ENCODE peak calls at places on chromosomes 11 and 22, in four cellular contexts. One of them, this sample, is unnamed.

GRCh38 chr11:117995472-117995871 is 9.3 kb downstream of the IL10RA start:
- DNase-seq in K562: no peak
- DNase-seq in HepG2: no peak
- DNase-seq in WTC11: no peak
- DNase-seq in this sample: no peak

GRCh38 chr11:57179701-57180100 is 2.1 kb upstream of the LRRC55 start:
- DNase-seq in K562: no peak
- DNase-seq in HepG2: no peak
- DNase-seq in WTC11: no peak
- DNase-seq in this sample: no peak

GRCh38 chr11:69362315-69362714 is 68.4 kb downstream of the MYEOV start:
- DNase-seq in K562: no peak
- DNase-seq in HepG2: no peak
- DNase-seq in WTC11: no peak
- DNase-seq in this sample: no peak

GRCh38 chr22:17945851-17946690 is 78.3 kb downstream of the MICAL3 start:
- DNase-seq in K562: no peak
- DNase-seq in HepG2: no peak
- DNase-seq in WTC11: no peak
- DNase-seq in this sample: no peak

GRCh38 chr11:120784566-120785251 is 239.2 kb upstream of the TBCEL start:
- DNase-seq in K562: no peak
- DNase-seq in HepG2: no peak
- DNase-seq in WTC11: no peak
- DNase-seq in this sample: no peak

GRCh38 chr11:4921796-4922195 is 2.3 kb downstream of the OR51G1 start:
- DNase-seq in K562: no peak
- DNase-seq in HepG2: no peak
- DNase-seq in WTC11: no peak
- DNase-seq in this sample: no peak

GRCh38 chr22:39439170-39439569 is 17.6 kb upstream of the MGAT3 start:
- DNase-seq in K562: peak
- DNase-seq in HepG2: peak
- DNase-seq in WTC11: no peak
- DNase-seq in this sample: no peak

GRCh38 chr22:31340765-31341247 is 5.3 kb downstream of the PATZ1 start:
- DNase-seq in K562: no peak
- DNase-seq in HepG2: no peak
- DNase-seq in WTC11: no peak
- DNase-seq in this sample: no peak

GRCh38 chr11:133355095-133355494 is 177.2 kb downstream of the OPCML start:
- DNase-seq in K562: no peak
- DNase-seq in HepG2: no peak
- DNase-seq in WTC11: no peak
- DNase-seq in this sample: no peak

GRCh38 chr22:20628081-20628939 is 120.9 kb downstream of the MED15 start:
- DNase-seq in K562: no peak
- DNase-seq in HepG2: no peak
- DNase-seq in WTC11: no peak
- DNase-seq in this sample: no peak

GRCh38 chr11:34052608-34053160 is 1.2 kb downstream of the CAPRIN1 start:
- DNase-seq in K562: peak
- DNase-seq in HepG2: no peak
- DNase-seq in WTC11: no peak
- DNase-seq in this sample: peak

GRCh38 chr11:96481204-96481603 is 91.4 kb downstream of the JRKL start:
- DNase-seq in K562: no peak
- DNase-seq in HepG2: no peak
- DNase-seq in WTC11: no peak
- DNase-seq in this sample: no peak

GRCh38 chr11:64771861-64772260 is 6.5 kb downstream of the SF1 start:
- DNase-seq in K562: no peak
- DNase-seq in HepG2: no peak
- DNase-seq in WTC11: no peak
- DNase-seq in this sample: no peak

GRCh38 chr11:27720277-27720830 is 20.1 kb upstream of the BDNF start:
- DNase-seq in K562: peak
- DNase-seq in HepG2: no peak
- DNase-seq in WTC11: peak
- DNase-seq in this sample: peak

GRCh38 chr22:43197271-43197941 is 10.5 kb upstream of the TTLL12 start:
- DNase-seq in K562: no peak
- DNase-seq in HepG2: no peak
- DNase-seq in WTC11: no peak
- DNase-seq in this sample: no peak

GRCh38 chr22:27207907-27208306 is 550.5 kb downstream of the MIAT start:
- DNase-seq in K562: no peak
- DNase-seq in HepG2: no peak
- DNase-seq in WTC11: no peak
- DNase-seq in this sample: no peak

GRCh38 chr11:101127348-101127698 is 2.3 kb downstream of the PGR start:
- DNase-seq in K562: peak
- DNase-seq in HepG2: no peak
- DNase-seq in WTC11: peak
- DNase-seq in this sample: peak

GRCh38 chr11:86931965-86932332 is 23.2 kb downstream of the FZD4 start:
- DNase-seq in K562: peak
- DNase-seq in HepG2: no peak
- DNase-seq in WTC11: no peak
- DNase-seq in this sample: no peak

GRCh38 chr22:24990344-24990905 is 37.9 kb downstream of the KIAA1671 start:
- DNase-seq in K562: no peak
- DNase-seq in HepG2: no peak
- DNase-seq in WTC11: no peak
- DNase-seq in this sample: no peak

GRCh38 chr11:66037327-66037726 is 11.0 kb upstream of the CATSPER1 start:
- DNase-seq in K562: no peak
- DNase-seq in HepG2: no peak
- DNase-seq in WTC11: no peak
- DNase-seq in this sample: no peak

GRCh38 chr22:42883121-42883520 is 26.0 kb upstream of the ARFGAP3 start:
- DNase-seq in K562: no peak
- DNase-seq in HepG2: no peak
- DNase-seq in WTC11: no peak
- DNase-seq in this sample: no peak

GRCh38 chr11:61377461-61378160 is 14.8 kb upstream of the TMEM216 start:
- DNase-seq in K562: no peak
- DNase-seq in HepG2: no peak
- DNase-seq in WTC11: no peak
- DNase-seq in this sample: no peak

GRCh38 chr11:122754028-122754427 is 84.3 kb upstream of the CRTAM start:
- DNase-seq in K562: no peak
- DNase-seq in HepG2: no peak
- DNase-seq in WTC11: no peak
- DNase-seq in this sample: no peak

GRCh38 chr11:17699157-17700114 is 19.9 kb upstream of the MYOD1 start:
- DNase-seq in K562: peak
- DNase-seq in HepG2: no peak
- DNase-seq in WTC11: no peak
- DNase-seq in this sample: no peak

GRCh38 chr11:94325681-94326080 is 21.3 kb downstream of the IZUMO1R start:
- DNase-seq in K562: peak
- DNase-seq in HepG2: peak
- DNase-seq in WTC11: peak
- DNase-seq in this sample: peak

GRCh38 chr22:49143812-49144211 is 683.9 kb downstream of the BRD1 start:
- DNase-seq in K562: no peak
- DNase-seq in HepG2: no peak
- DNase-seq in WTC11: no peak
- DNase-seq in this sample: no peak

GRCh38 chr22:42188808-42189447 is 58.3 kb upstream of the CYP2D6 start:
- DNase-seq in K562: no peak
- DNase-seq in HepG2: no peak
- DNase-seq in WTC11: no peak
- DNase-seq in this sample: no peak

GRCh38 chr22:43446881-43447280 is 35.1 kb downstream of the MPPED1 start:
- DNase-seq in K562: no peak
- DNase-seq in HepG2: no peak
- DNase-seq in WTC11: no peak
- DNase-seq in this sample: no peak

GRCh38 chr11:117483372-117483771 is 155.7 kb downstream of the CEP164 start:
- DNase-seq in K562: no peak
- DNase-seq in HepG2: no peak
- DNase-seq in WTC11: no peak
- DNase-seq in this sample: no peak

GRCh38 chr11:24760681-24761080 is 263.8 kb downstream of the LUZP2 start:
- DNase-seq in K562: no peak
- DNase-seq in HepG2: no peak
- DNase-seq in WTC11: no peak
- DNase-seq in this sample: no peak

GRCh38 chr11:32809313-32809712 is 14.9 kb upstream of the CCDC73 start:
- DNase-seq in K562: peak
- DNase-seq in HepG2: peak
- DNase-seq in WTC11: peak
- DNase-seq in this sample: peak

GRCh38 chr11:121494355-121495099 is 41.8 kb upstream of the SORL1-AS1 start:
- DNase-seq in K562: no peak
- DNase-seq in HepG2: no peak
- DNase-seq in WTC11: no peak
- DNase-seq in this sample: no peak

GRCh38 chr11:78354741-78355705 is 62.6 kb downstream of the GAB2 start:
- DNase-seq in K562: peak
- DNase-seq in HepG2: no peak
- DNase-seq in WTC11: no peak
- DNase-seq in this sample: peak

GRCh38 chr22:42769574-42770447 is 49.1 kb upstream of the A4GALT start:
- DNase-seq in K562: peak
- DNase-seq in HepG2: no peak
- DNase-seq in WTC11: no peak
- DNase-seq in this sample: no peak

GRCh38 chr11:70788247-70789022 is 390.1 kb downstream of the CTTN start:
- DNase-seq in K562: peak
- DNase-seq in HepG2: no peak
- DNase-seq in WTC11: no peak
- DNase-seq in this sample: no peak

GRCh38 chr11:82194521-82194920 is 539.1 kb downstream of the FAM181B start:
- DNase-seq in K562: no peak
- DNase-seq in HepG2: no peak
- DNase-seq in WTC11: no peak
- DNase-seq in this sample: no peak

GRCh38 chr11:17598700-17599459 is 51.8 kb downstream of the OTOG start:
- DNase-seq in K562: peak
- DNase-seq in HepG2: peak
- DNase-seq in WTC11: peak
- DNase-seq in this sample: peak

GRCh38 chr22:40606306-40606705 is 30.2 kb downstream of the MRTFA start:
- DNase-seq in K562: no peak
- DNase-seq in HepG2: peak
- DNase-seq in WTC11: no peak
- DNase-seq in this sample: no peak

GRCh38 chr22:40609216-40609615 is 27.3 kb downstream of the MRTFA start:
- DNase-seq in K562: no peak
- DNase-seq in HepG2: no peak
- DNase-seq in WTC11: no peak
- DNase-seq in this sample: no peak

GRCh38 chr22:40607506-40607905 is 29.0 kb downstream of the MRTFA start:
- DNase-seq in K562: no peak
- DNase-seq in HepG2: no peak
- DNase-seq in WTC11: no peak
- DNase-seq in this sample: no peak

GRCh38 chr22:40603088-40603605 is 33.4 kb downstream of the MRTFA start:
- DNase-seq in K562: no peak
- DNase-seq in HepG2: no peak
- DNase-seq in WTC11: no peak
- DNase-seq in this sample: no peak

GRCh38 chr22:40605676-40606250 is 30.8 kb downstream of the MRTFA start:
- DNase-seq in K562: no peak
- DNase-seq in HepG2: no peak
- DNase-seq in WTC11: no peak
- DNase-seq in this sample: no peak
- TF ChIP-seq ELF4 in K562: no peak
- TF ChIP-seq ELF4 in HepG2: no peak
- TF ChIP-seq ELF4 in WTC11: no peak
- TF ChIP-seq ELF4 in this sample: no peak

GRCh38 chr11:2778630-2779498 is 79.1 kb upstream of the KCNQ1OT1 start:
- DNase-seq in K562: peak
- DNase-seq in HepG2: peak
- DNase-seq in WTC11: peak
- DNase-seq in this sample: no peak
- TF ChIP-seq ELF4 in K562: no peak
- TF ChIP-seq ELF4 in HepG2: no peak
- TF ChIP-seq ELF4 in WTC11: no peak
- TF ChIP-seq ELF4 in this sample: no peak

DNA sequence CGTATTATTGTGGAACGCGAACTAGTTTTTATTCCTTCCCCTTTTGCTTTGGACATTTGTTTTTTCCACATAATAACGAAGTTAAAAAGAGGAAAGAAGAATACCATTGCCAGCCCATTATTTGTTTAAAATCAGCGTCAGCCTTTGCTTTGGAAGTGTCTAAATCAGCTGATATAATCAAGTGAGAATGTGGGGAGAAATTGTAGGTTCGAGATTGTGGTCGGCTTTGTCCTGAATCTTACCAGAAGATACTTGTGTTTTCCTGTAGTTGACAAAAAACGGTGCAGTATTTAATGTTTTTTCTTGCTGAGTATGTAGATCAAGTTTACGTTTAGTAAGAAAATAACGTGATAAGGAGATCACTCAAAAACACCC is 935 bp downstream of the ZNF143 start:
- DNase-seq in K562: peak
- DNase-seq in HepG2: peak
- DNase-seq in WTC11: no peak
- DNase-seq in this sample: no peak
- TF ChIP-seq ELF4 in K562: no peak
- TF ChIP-seq ELF4 in HepG2: no peak
- TF ChIP-seq ELF4 in WTC11: no peak
- TF ChIP-seq ELF4 in this sample: no peak

DNA sequence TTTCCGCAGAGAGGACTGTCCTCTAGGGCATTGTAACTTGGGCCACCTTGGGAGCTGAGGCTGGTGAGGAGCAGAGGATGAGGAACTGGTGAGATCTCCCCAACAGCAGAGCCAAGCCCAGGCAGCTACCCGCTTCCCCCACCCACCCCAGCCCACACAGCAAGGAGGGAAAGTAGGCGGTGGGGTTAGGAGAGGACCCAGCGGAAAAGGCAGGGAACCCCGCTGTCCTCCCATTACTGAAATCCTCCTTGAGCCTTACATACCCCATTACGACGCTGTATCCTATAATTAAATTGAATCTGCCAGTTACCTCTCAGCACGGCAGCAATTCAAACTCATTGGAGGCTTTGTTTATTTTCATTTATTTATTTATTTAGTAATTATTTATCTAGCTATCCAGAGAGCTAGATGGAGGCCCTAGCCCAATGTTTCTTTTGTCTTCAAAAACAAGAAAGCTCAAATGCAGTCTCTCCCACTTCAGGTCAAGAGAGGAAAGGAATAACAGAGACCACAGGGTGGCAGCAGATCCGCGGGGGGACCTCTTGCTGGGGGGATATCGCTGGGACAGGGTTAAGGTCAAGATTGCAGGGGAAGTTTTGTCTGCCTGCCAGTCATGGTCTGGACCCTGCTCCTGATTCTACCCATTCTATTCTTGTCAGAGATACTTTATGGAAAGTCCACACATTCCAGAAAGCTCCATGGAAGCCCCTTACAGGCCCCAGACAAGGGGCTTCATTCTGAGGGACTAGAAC is 218.0 kb downstream of the ST3GAL4 start:
- DNase-seq in K562: peak
- DNase-seq in HepG2: no peak
- DNase-seq in WTC11: peak
- DNase-seq in this sample: peak
- TF ChIP-seq ELF4 in K562: no peak
- TF ChIP-seq ELF4 in HepG2: no peak
- TF ChIP-seq ELF4 in WTC11: no peak
- TF ChIP-seq ELF4 in this sample: no peak

This sample was measured in HEK293T.